ENCODE peak calls at places on chromosomes 12 and 14, in eight cellular contexts. E is neuronal stem cell; Z is Right ventricle myocardium superior; C is cardiac muscle cell; P is choroid plexus epithelial cell; V is stimulated activated CD4-positive, alpha-beta T cell treated with anti-CD3 and anti-CD28 coated beads, Interleukin-15, amount 100 ng/mL, for 1 hour; J is tibial artery; H is colonic mucosa. R is an unnamed sample.

GRCh38 chr12:62622177-62622576 is 155.6 kb downstream of the MON2 start:
- DNase-seq in E (no peak), Z (no peak), V (no peak), P (no peak), J (no peak), H (no peak), C (no peak), R (no peak)

GRCh38 chr12:132848521-132848920 is 19.9 kb upstream of the GOLGA3 start:
- DNase-seq in P (no peak), Z (no peak), H (no peak), J (no peak), E (no peak), V (no peak), C (no peak), R (no peak)

GRCh38 chr12:58745348-58746125 is 174.8 kb downstream of the LRIG3 start:
- DNase-seq in P (no peak), C (no peak), H (no peak), V (no peak), Z (no peak), E (no peak), J (no peak), R (no peak)

GRCh38 chr12:111980598-111980997 is 32.4 kb downstream of the TMEM116 start:
- DNase-seq in Z (no peak), J (no peak), H (no peak), E (no peak), C (no peak), P (no peak), V (no peak), R (no peak)

GRCh38 chr12:51270067-51270846 is at the start of gene SMAGP:
- DNase-seq in H (peak), J (no peak), P (peak), E (peak), C (peak), Z (peak), V (peak), R (no peak)

GRCh38 chr12:90679674-90680073 is 275.3 kb downstream of the CCER1 start:
- DNase-seq in P (no peak), H (no peak), Z (no peak), E (no peak), J (no peak), V (no peak), C (no peak), R (no peak)

GRCh38 chr14:78425332-78425731 is 255.2 kb downstream of the NRXN3 start:
- DNase-seq in J (no peak), C (no peak), E (no peak), P (no peak), V (no peak), Z (no peak), H (no peak), R (no peak)

GRCh38 chr14:105478624-105479305 is 4.1 kb downstream of the CRIP2 start:
- DNase-seq in V (no peak), H (no peak), E (no peak), C (no peak), Z (no peak), P (no peak), J (peak), R (no peak)

GRCh38 chr12:2341051-2341751 is 288.4 kb downstream of the CACNA1C start:
- DNase-seq in V (no peak), E (no peak), C (no peak), Z (no peak), P (no peak), H (no peak), J (no peak), R (no peak)

R was measured in SK-N-MC.